ENCODE peak calls at places on chromosomes 13 and 19, in five cellular contexts. W, R, V, H and N are unnamed samples.

GRCh38 chr13:98476538-98476966 is 100.4 kb downstream of the STK24 start:
- DNase-seq in W (no peak), R (no peak), V (peak), H (peak), N (peak)

GRCh38 chr19:17296278-17296677 is 6.9 kb downstream of the ABHD8 start:
- DNase-seq in W (no peak), R (no peak), V (peak), H (no peak), N (no peak)

GRCh38 chr19:12689012-12689411 is 1.2 kb downstream of the GNG14 start:
- DNase-seq in W (no peak), R (no peak), V (no peak), H (no peak), N (no peak)

GRCh38 chr13:102561933-102562332 is 34.9 kb upstream of the TPP2 start:
- DNase-seq in W (no peak), R (no peak), V (no peak), H (no peak), N (no peak)

GRCh38 chr13:51525567-51526165 is 58.6 kb upstream of the WDFY2 start:
- DNase-seq in W (no peak), R (no peak), V (no peak), H (no peak), N (no peak)

GRCh38 chr13:110097013-110097412 is 209.9 kb downstream of the COL4A1 start:
- DNase-seq in W (no peak), R (no peak), V (no peak), H (no peak), N (no peak)

GRCh38 chr13:25575562-25575961 is 203.8 kb downstream of the ATP8A2 start:
- DNase-seq in W (no peak), R (no peak), V (no peak), H (no peak), N (no peak)

GRCh38 chr19:44202974-44203373 is 9.4 kb upstream of the ZNF227 start:
- DNase-seq in W (no peak), R (no peak), V (no peak), H (no peak), N (no peak)

GRCh38 chr19:17294051-17294891 is 9.0 kb downstream of the ABHD8 start:
- DNase-seq in W (peak), R (no peak), V (no peak), H (peak), N (peak)

GRCh38 chr13:19864018-19864338 is 529 bp upstream of the ZMYM5 start:
- DNase-seq in W (peak), R (no peak), V (peak), H (no peak), N (no peak)

GRCh38 chr13:75995966-75996365 is 359.8 kb downstream of the LMO7 start:
- DNase-seq in W (no peak), R (no peak), V (no peak), H (no peak), N (no peak)

GRCh38 chr19:38683393-38684077 is 36.1 kb downstream of the ACTN4 start:
- DNase-seq in W (peak), R (peak), V (peak), H (peak), N (peak)

GRCh38 chr13:94390881-94391280 is 88.6 kb downstream of the DCT start:
- DNase-seq in W (no peak), R (no peak), V (no peak), H (no peak), N (peak)

GRCh38 chr13:80117515-80117914 is 223.4 kb downstream of the SPRY2 start:
- DNase-seq in W (no peak), R (no peak), V (no peak), H (no peak), N (no peak)

GRCh38 chr13:107912745-107913144 is 302.6 kb downstream of the LIG4 start:
- DNase-seq in W (no peak), R (no peak), V (no peak), H (no peak), N (no peak)

GRCh38 chr19:4327252-4327876 is 11.3 kb downstream of the STAP2 start:
- DNase-seq in W (peak), R (peak), V (peak), H (peak), N (peak)

GRCh38 chr13:23668557-23668956 is 98.3 kb downstream of the TNFRSF19 start:
- DNase-seq in W (no peak), R (no peak), V (no peak), H (no peak), N (no peak)

GRCh38 chr13:97904059-97904458 is 49.4 kb upstream of the IPO5 start:
- DNase-seq in W (no peak), R (no peak), V (no peak), H (no peak), N (no peak)

GRCh38 chr13:21330126-21330861 is 128.8 kb downstream of the ZDHHC20 start:
- DNase-seq in W (no peak), R (no peak), V (no peak), H (no peak), N (no peak)

GRCh38 chr19:664913-665443 is 2.0 kb upstream of the RNF126 start:
- DNase-seq in W (peak), R (peak), V (peak), H (peak), N (peak)

GRCh38 chr13:61391426-61391825 is 24.2 kb downstream of the PCDH20 start:
- DNase-seq in W (no peak), R (no peak), V (no peak), H (no peak), N (no peak)

GRCh38 chr19:1823539-1824251 is 11.6 kb upstream of the ATP8B3 start:
- DNase-seq in W (no peak), R (no peak), V (no peak), H (no peak), N (no peak)

GRCh38 chr13:106537521-106537920 is 2.1 kb upstream of the EFNB2 start:
- DNase-seq in W (no peak), R (no peak), V (no peak), H (no peak), N (no peak)

GRCh38 chr13:85544756-85545155 is 254.5 kb downstream of the SLITRK6 start:
- DNase-seq in W (no peak), R (no peak), V (no peak), H (no peak), N (no peak)

GRCh38 chr19:33374406-33374703 is 846 bp downstream of the CEBPG start:
- DNase-seq in W (no peak), R (no peak), V (no peak), H (no peak), N (no peak)

GRCh38 chr19:47492137-47492533 is 8.1 kb upstream of the KPTN start:
- DNase-seq in W (no peak), R (no peak), V (no peak), H (no peak), N (no peak)

GRCh38 chr13:67238277-67238859 is 8.2 kb upstream of the PCDH9 start:
- DNase-seq in W (no peak), R (no peak), V (no peak), H (no peak), N (peak)

GRCh38 chr13:48975101-48975925 is at the start of gene FNDC3A:
- DNase-seq in W (peak), R (no peak), V (peak), H (peak), N (peak)

GRCh38 chr19:5339950-5340636 is 519 bp downstream of the PTPRS start:
- DNase-seq in W (peak), R (no peak), V (no peak), H (no peak), N (peak)

GRCh38 chr13:57629821-57630235 is 1.7 kb upstream of the PCDH17 start:
- DNase-seq in W (peak), R (peak), V (peak), H (no peak), N (peak)

GRCh38 chr19:17579523-17580244 is 24.2 kb downstream of the COLGALT1 start:
- DNase-seq in W (peak), R (peak), V (peak), H (peak), N (peak)

GRCh38 chr13:50589651-50590054 is 253.8 kb downstream of the DLEU7 start:
- DNase-seq in W (no peak), R (no peak), V (peak), H (no peak), N (peak)

GRCh38 chr19:48608798-48609263 is 2.3 kb downstream of the SPACA4 start:
- DNase-seq in W (peak), R (no peak), V (no peak), H (peak), N (no peak)

GRCh38 chr19:28285078-28285477 is 927.9 kb downstream of the UQCRFS1 start:
- DNase-seq in W (no peak), R (no peak), V (no peak), H (no peak), N (no peak)

GRCh38 chr13:58313219-58313618 is 681.7 kb downstream of the PCDH17 start:
- DNase-seq in W (no peak), R (no peak), V (no peak), H (no peak), N (no peak)

GRCh38 chr13:26656919-26657318 is 99.4 kb downstream of the WASF3 start:
- DNase-seq in W (no peak), R (no peak), V (peak), H (no peak), N (peak)

GRCh38 chr13:113595131-113595530 is 10.6 kb downstream of the TFDP1 start:
- DNase-seq in W (no peak), R (no peak), V (no peak), H (no peak), N (no peak)

GRCh38 chr19:45591638-45592005 is 7.0 kb upstream of the OPA3 start:
- DNase-seq in W (no peak), R (no peak), V (no peak), H (no peak), N (no peak)

GRCh38 chr19:45590300-45591003 is 5.8 kb upstream of the OPA3 start:
- DNase-seq in W (no peak), R (no peak), V (no peak), H (no peak), N (no peak)

GRCh38 chr19:45589768-45590167 is 5.2 kb upstream of the OPA3 start:
- DNase-seq in W (no peak), R (no peak), V (no peak), H (no peak), N (no peak)

GRCh38 chr19:45592366-45592765 is 7.8 kb upstream of the OPA3 start:
- DNase-seq in W (no peak), R (no peak), V (no peak), H (no peak), N (no peak)

GRCh38 chr19:45591004-45591637 is 6.5 kb upstream of the OPA3 start:
- DNase-seq in W (no peak), R (no peak), V (peak), H (no peak), N (peak)
- H3K27ac ChIP-seq in W (no peak), R (no peak), V (no peak), H (no peak), N (no peak)

GRCh38 chr19:41575998-41576397 is at the start of gene CEACAM21:
- DNase-seq in W (no peak), R (no peak), V (peak), H (peak), N (no peak)
- TF ChIP-seq CTCF in W (no peak), R (no peak), V (no peak), H (no peak), N (no peak)

GRCh38 chr19:56138069-56138468 is 3.0 kb upstream of the ZNF444 start:
- DNase-seq in W (no peak), R (no peak), V (no peak), H (no peak), N (no peak)

GRCh38 chr19:56134655-56134922 is 6.5 kb upstream of the ZNF444 start:
- DNase-seq in W (no peak), R (no peak), V (no peak), H (no peak), N (no peak)

GRCh38 chr19:56133858-56134654 is 7.0 kb upstream of the ZNF444 start:
- DNase-seq in W (no peak), R (no peak), V (no peak), H (peak), N (no peak)

GRCh38 chr19:56137405-56137804 is 3.7 kb upstream of the ZNF444 start:
- DNase-seq in W (no peak), R (no peak), V (no peak), H (no peak), N (no peak)

GRCh38 chr19:56136362-56136761 is 4.7 kb upstream of the ZNF444 start:
- DNase-seq in W (no peak), R (peak), V (no peak), H (no peak), N (no peak)
- H3K4me3 ChIP-seq in W (no peak), R (no peak), V (no peak), H (no peak), N (no peak)

DNA sequence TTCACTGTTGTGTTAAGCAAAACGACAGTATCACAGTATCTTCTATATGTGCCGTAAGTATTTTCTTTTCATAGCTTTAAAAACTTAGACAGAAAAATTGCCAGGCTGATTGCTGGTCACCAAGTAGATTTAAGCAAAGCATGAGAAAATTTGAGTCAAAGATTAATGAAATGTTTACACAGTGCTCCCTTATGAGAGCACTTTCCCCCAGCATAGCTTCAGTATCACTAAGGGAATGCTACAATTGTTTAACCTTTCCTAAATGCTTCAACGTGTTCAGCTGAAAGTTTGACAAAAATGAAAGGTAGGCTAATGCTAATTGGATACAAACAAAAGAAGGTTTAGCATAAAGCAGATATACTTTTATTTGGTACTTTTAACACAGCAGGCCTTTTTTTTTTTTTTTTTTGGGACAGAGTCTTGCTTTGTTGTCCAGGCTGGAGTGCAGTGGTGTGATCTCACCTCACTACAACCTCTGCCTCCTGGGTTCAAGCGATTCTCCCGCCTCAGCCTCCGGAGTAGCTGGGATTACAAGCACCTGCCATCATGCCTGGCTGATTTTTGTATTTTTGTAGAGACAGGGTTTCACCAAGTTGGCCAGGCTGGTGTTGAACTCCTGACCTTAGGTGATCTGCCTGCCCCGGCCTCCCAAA is 23.4 kb downstream of the PCCA start:
- DNase-seq in W (no peak), R (no peak), V (no peak), H (no peak), N (no peak)
- H3K27ac ChIP-seq in W (no peak), R (no peak), V (no peak), H (no peak), N (no peak)

GRCh38 chr13:39602614-39603366 is at the start of gene LHFPL6:
- DNase-seq in W (peak), R (peak), V (peak), H (peak), N (peak)
- TF ChIP-seq CTCF in W (no peak), R (peak), V (no peak), H (no peak), N (peak)